ENCODE peak calls at places on chromosomes 6 and 20, in ten cellular contexts. F is activated T-cell treated with anti-CD3 and anti-CD28 coated beads for 4 hours; C is iris pigment epithelial cell; W is endothelial cell of umbilical vein; Q is sigmoid colon; J is GM18507; A is NAMALWA; R is ecto neural progenitor cell; X is stromal cell of bone marrow; V is CD8-positive, alpha-beta T cell. L is an unnamed sample.

GRCh38 chr6:14804444-14805210 is 441.2 kb upstream of the JARID2 start:
- DNase-seq in F (no peak), C (peak), W (no peak), Q (peak), J (no peak), A (no peak), R (no peak), X (peak), V (no peak), L (peak)

GRCh38 chr6:1479095-1479494 is 89.7 kb downstream of the FOXF2 start:
- DNase-seq in F (no peak), C (peak), W (no peak), Q (no peak), J (no peak), A (no peak), R (no peak), X (peak), V (no peak), L (peak)

GRCh38 chr6:33755070-33755869 is 8.6 kb upstream of the IP6K3 start:
- DNase-seq in F (no peak), C (no peak), W (no peak), Q (no peak), J (no peak), A (no peak), R (no peak), X (no peak), V (no peak), L (no peak)

GRCh38 chr6:136404007-136404406 is 114.4 kb upstream of the BCLAF1 start:
- DNase-seq in F (no peak), C (no peak), W (no peak), Q (no peak), J (no peak), A (no peak), R (no peak), X (no peak), V (no peak), L (no peak)

GRCh38 chr6:85460154-85460950 is 10.5 kb downstream of the NT5E start:
- DNase-seq in F (no peak), C (no peak), W (peak), Q (no peak), J (no peak), A (no peak), R (no peak), X (no peak), V (no peak), L (peak)

GRCh38 chr6:4567141-4567540 is 209.1 kb upstream of the CDYL start:
- DNase-seq in F (no peak), C (peak), W (no peak), Q (no peak), J (no peak), A (no peak), R (no peak), X (peak), V (no peak), L (peak)

GRCh38 chr6:163415176-163415619 is 680 bp downstream of the QKI start:
- DNase-seq in F (no peak), C (no peak), W (no peak), Q (peak), J (no peak), A (peak), R (no peak), X (no peak), V (peak), L (peak)

GRCh38 chr6:109424946-109425345 is 15.5 kb downstream of the PPIL6 start:
- DNase-seq in F (no peak), C (peak), W (no peak), Q (no peak), J (no peak), A (no peak), R (no peak), X (no peak), V (no peak), L (no peak)

GRCh38 chr20:63617092-63617875 is 9.6 kb downstream of the GMEB2 start:
- DNase-seq in F (no peak), C (no peak), W (no peak), Q (no peak), J (no peak), A (no peak), R (no peak), X (no peak), V (no peak), L (no peak)

GRCh38 chr6:11756726-11757125 is 21.9 kb downstream of the ADTRP start:
- DNase-seq in F (no peak), C (no peak), W (no peak), Q (no peak), J (no peak), A (no peak), R (no peak), X (no peak), V (no peak), L (no peak)

GRCh38 chr20:24721891-24722530 is 227.1 kb upstream of the CST7 start:
- DNase-seq in F (no peak), C (no peak), W (no peak), Q (no peak), J (no peak), A (no peak), R (peak), X (no peak), V (no peak), L (no peak)

GRCh38 chr6:36131517-36132220 is 1.4 kb downstream of the MAPK13 start:
- DNase-seq in F (peak), C (peak), W (peak), Q (no peak), J (peak), A (peak), R (no peak), X (no peak), V (peak), L (peak)

GRCh38 chr6:14276667-14277404 is 159.3 kb downstream of the CD83 start:
- DNase-seq in F (no peak), C (no peak), W (no peak), Q (no peak), J (peak), A (peak), R (no peak), X (peak), V (no peak), L (peak)

GRCh38 chr6:133399426-133399825 is 158.3 kb downstream of the EYA4 start:
- DNase-seq in F (no peak), C (no peak), W (no peak), Q (no peak), J (no peak), A (no peak), R (no peak), X (no peak), V (no peak), L (no peak)

GRCh38 chr6:158926429-158926828 is 73.6 kb downstream of the RSPH3 start:
- DNase-seq in F (no peak), C (peak), W (no peak), Q (no peak), J (no peak), A (no peak), R (no peak), X (no peak), V (no peak), L (peak)

GRCh38 chr20:17614812-17615644 is 45.2 kb downstream of the DSTN start:
- DNase-seq in F (no peak), C (no peak), W (no peak), Q (peak), J (no peak), A (no peak), R (peak), X (no peak), V (no peak), L (no peak)

GRCh38 chr20:17616480-17617211 is 46.8 kb downstream of the DSTN start:
- DNase-seq in F (no peak), C (no peak), W (no peak), Q (peak), J (no peak), A (no peak), R (peak), X (no peak), V (no peak), L (no peak)

GRCh38 chr6:28683945-28684538 is 158.4 kb downstream of the GPX5 start:
- DNase-seq in F (no peak), C (peak), W (peak), Q (no peak), J (no peak), A (peak), R (no peak), X (peak), V (no peak), L (peak)

GRCh38 chr20:41669708-41670263 is 51.6 kb upstream of the CHD6 start:
- DNase-seq in F (no peak), C (peak), W (no peak), Q (no peak), J (no peak), A (no peak), R (no peak), X (no peak), V (no peak), L (no peak)

GRCh38 chr20:35606127-35606526 is 9.5 kb upstream of the SPAG4 start:
- DNase-seq in F (no peak), C (no peak), W (no peak), Q (peak), J (no peak), A (no peak), R (no peak), X (no peak), V (no peak), L (no peak)

GRCh38 chr20:4748847-4749246 is 27.1 kb downstream of the PRND start:
- DNase-seq in F (no peak), C (no peak), W (peak), Q (no peak), J (no peak), A (no peak), R (no peak), X (no peak), V (no peak), L (no peak)

GRCh38 chr6:109397020-109397419 is 14.8 kb upstream of the CD164 start:
- DNase-seq in F (no peak), C (no peak), W (peak), Q (no peak), J (no peak), A (no peak), R (no peak), X (no peak), V (no peak), L (peak)

GRCh38 chr6:51841656-51842055 is 245.8 kb downstream of the PKHD1 start:
- DNase-seq in F (no peak), C (no peak), W (no peak), Q (no peak), J (no peak), A (no peak), R (peak), X (no peak), V (no peak), L (no peak)

GRCh38 chr20:43894531-43894930 is 20.1 kb upstream of the TOX2 start:
- DNase-seq in F (no peak), C (no peak), W (no peak), Q (no peak), J (no peak), A (no peak), R (no peak), X (no peak), V (no peak), L (no peak)

GRCh38 chr6:30321692-30322388 is 4.9 kb upstream of the TRIM39 start:
- DNase-seq in F (no peak), C (no peak), W (no peak), Q (no peak), J (no peak), A (no peak), R (no peak), X (no peak), V (no peak), L (no peak)

GRCh38 chr6:101396552-101397173 is 3.2 kb downstream of the GRIK2 start:
- DNase-seq in F (peak), C (peak), W (peak), Q (no peak), J (peak), A (peak), R (peak), X (peak), V (no peak), L (peak)

GRCh38 chr6:43391448-43392031 is 22.1 kb upstream of the ZNF318 start:
- DNase-seq in F (no peak), C (no peak), W (no peak), Q (no peak), J (no peak), A (no peak), R (no peak), X (no peak), V (peak), L (no peak)

L was measured in choroid plexus epithelial cell.